ENCODE peak calls at places on chromosomes 7 and 10, in nine cellular contexts. R is hepatocyte, C is HCT116, K is MM.1S, F is PC-3, O is GM23338, S is neural progenitor cell, H is GM23248, D is SK-N-SH. Q is an unnamed sample.

GRCh38 chr10:86073199-86073977 is 293.2 kb downstream of the GRID1 start:
- DNase-seq in R (no peak), C (no peak), K (no peak), F (no peak), O (no peak), S (no peak), H (no peak), D (peak; percentile 43), Q (no peak)

GRCh38 chr10:132817701-132818211 is 31.8 kb upstream of the NKX6-2 start:
- DNase-seq in R (no peak), C (no peak), K (no peak), F (no peak), O (no peak), S (no peak), H (no peak), D (peak; percentile 31), Q (no peak)

GRCh38 chr7:44201813-44202212 is 1.0 kb downstream of the YKT6 start:
- DNase-seq in R (no peak), C (no peak), K (no peak), F (peak; percentile 4), O (no peak), S (no peak), H (peak; percentile 69), D (no peak), Q (no peak)

GRCh38 chr10:110462308-110463095 is 35.2 kb upstream of the DUSP5 start:
- DNase-seq in R (no peak), C (no peak), K (no peak), F (no peak), O (no peak), S (no peak), H (no peak), D (no peak), Q (no peak)

GRCh38 chr7:101567231-101567630 is 61.9 kb downstream of the MYL10 start:
- DNase-seq in R (no peak), C (no peak), K (no peak), F (no peak), O (peak; percentile 64), S (peak; percentile 80), H (no peak), D (no peak), Q (no peak)

GRCh38 chr10:29105516-29106215 is 183.2 kb upstream of the LYZL1 start:
- DNase-seq in R (peak; percentile 40), C (no peak), K (no peak), F (peak; percentile 84), O (no peak), S (no peak), H (peak; percentile 17), D (no peak), Q (no peak)

GRCh38 chr10:115604627-115605026 is 511.5 kb downstream of the ATRNL1 start:
- DNase-seq in R (no peak), C (no peak), K (no peak), F (no peak), O (no peak), S (no peak), H (no peak), D (peak; percentile 30), Q (no peak)

GRCh38 chr7:114539575-114539974 is 125.0 kb downstream of the FOXP2 start:
- DNase-seq in R (peak; percentile 23), C (peak; percentile 3), K (no peak), F (peak; percentile 16), O (peak; percentile 24), S (peak; percentile 20), H (peak; percentile 46), D (no peak), Q (no peak)

GRCh38 chr7:23372671-23373070 is 73.5 kb downstream of the MALSU1 start:
- DNase-seq in R (no peak), C (no peak), K (no peak), F (no peak), O (no peak), S (no peak), H (no peak), D (no peak), Q (no peak)

GRCh38 chr7:23377134-23377533 is 78.0 kb downstream of the MALSU1 start:
- DNase-seq in R (no peak), C (no peak), K (no peak), F (peak; percentile 43), O (no peak), S (no peak), H (peak; percentile 58), D (no peak), Q (no peak)

GRCh38 chr7:23369100-23369499 is 70.0 kb downstream of the MALSU1 start:
- DNase-seq in R (no peak), C (no peak), K (no peak), F (no peak), O (no peak), S (no peak), H (no peak), D (no peak), Q (peak; percentile 46)

GRCh38 chr7:23369695-23370404 is 70.7 kb downstream of the MALSU1 start:
- DNase-seq in R (no peak), C (no peak), K (no peak), F (no peak), O (no peak), S (no peak), H (no peak), D (no peak), Q (peak; percentile 14)

DNA sequence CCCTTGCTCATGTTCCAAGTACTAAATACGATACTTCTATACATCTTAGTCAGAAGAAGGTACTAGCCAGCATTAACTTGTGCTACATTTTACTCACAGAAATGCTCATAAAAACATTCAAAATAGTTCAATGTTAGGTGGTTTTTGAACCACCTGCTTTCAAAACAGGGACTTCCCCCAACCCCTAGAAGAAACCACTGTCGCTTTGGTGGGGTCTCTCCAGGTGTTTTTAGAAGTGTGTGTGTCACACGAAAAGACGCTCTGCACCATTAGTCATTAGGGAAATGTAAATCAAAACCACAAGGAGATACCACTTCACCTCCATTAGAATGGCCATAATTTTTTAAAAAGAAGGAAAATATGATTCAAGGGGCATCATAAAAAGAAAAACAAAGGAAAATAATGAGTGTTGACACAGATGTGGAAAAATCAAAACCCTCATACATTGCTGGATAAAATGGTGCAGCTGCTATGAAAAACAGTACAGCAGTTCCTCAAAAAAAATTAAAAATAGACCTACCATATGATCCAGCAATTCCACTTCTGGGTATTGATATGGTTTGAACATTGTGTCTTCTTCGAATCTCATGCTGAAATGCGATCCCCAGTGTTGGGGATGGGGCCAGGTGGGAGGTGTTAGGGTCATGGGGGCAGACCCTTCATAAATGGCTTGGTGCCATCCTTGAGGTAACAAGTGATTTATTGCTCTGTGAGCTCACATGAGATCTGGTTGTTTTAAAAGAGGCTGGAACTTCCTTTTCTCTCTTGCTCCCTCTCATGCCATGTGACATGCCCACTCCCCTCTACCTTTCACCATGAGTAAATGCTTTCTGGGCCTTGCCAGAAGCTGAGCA is 74.2 kb downstream of the MALSU1 start:
- DNase-seq in R (no peak), C (no peak), K (peak; percentile 63), F (peak; percentile 17), O (no peak), S (no peak), H (no peak), D (no peak), Q (peak; percentile 92)
- H4K20me1 ChIP-seq in R (peaks cover 3% of the 10 kb centered on the region), C (peaks cover 4% of the 10 kb centered on the region), K (no peaks in the 10 kb centered on the region), F (no peaks in the 10 kb centered on the region), O (peaks cover 81% of the 10 kb centered on the region), S (peaks cover 93% of the 10 kb centered on the region), H (no peaks in the 10 kb centered on the region), D (peaks cover 48% of the 10 kb centered on the region), Q (no peaks in the 10 kb centered on the region)

DNA sequence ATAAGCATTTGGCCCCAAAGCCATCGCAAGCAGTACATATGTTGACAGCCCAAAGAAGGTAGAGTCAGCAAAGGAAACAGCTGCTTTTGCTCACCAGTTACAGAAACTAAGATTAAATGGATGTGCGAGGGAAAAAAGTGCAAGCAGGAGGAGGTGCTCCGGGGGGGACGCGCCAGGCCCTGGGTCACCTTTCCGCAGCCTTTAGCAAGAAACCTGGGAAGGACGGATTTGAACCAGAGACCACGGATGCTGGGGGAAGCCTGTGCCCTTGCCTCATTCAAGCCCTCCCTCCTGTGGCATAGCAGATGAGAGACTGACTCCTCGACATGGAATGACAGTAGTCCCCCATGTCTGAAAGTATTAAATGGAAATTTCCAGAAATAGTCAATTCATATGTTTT is 405.6 kb upstream of the PRKCQ start:
- DNase-seq in R (no peak), C (no peak), K (no peak), F (no peak), O (no peak), S (no peak), H (no peak), D (no peak), Q (no peak)
- H3K4me2 ChIP-seq in R (no peak overlapping the region), C (no peak overlapping the region), K (no peak overlapping the region), F (no peak overlapping the region), O (no peak overlapping the region), S (no peak overlapping the region), H (no peak overlapping the region), D (no peak overlapping the region), Q (no peak overlapping the region)

GRCh38 chr7:25894902-25895791 is 256.9 kb upstream of the NFE2L3 start:
- DNase-seq in R (peak; percentile 78), C (peak; percentile 18), K (peak; percentile 68), F (peak; percentile 52), O (peak; percentile 78), S (peak; percentile 78), H (peak; percentile 57), D (peak; percentile 86), Q (peak; percentile 70)
- TF ChIP-seq EZH2phosphoT487 in R (no peak), C (no peak), K (no peak), F (no peak), O (no peak), S (no peak), H (no peak), D (no peak), Q (no peak)

GRCh38 chr10:129525408-129525807 is 58.4 kb downstream of the MGMT start:
- DNase-seq in R (peak; percentile 37), C (no peak), K (no peak), F (no peak), O (no peak), S (no peak), H (peak; percentile 84), D (no peak), Q (no peak)

GRCh38 chr10:129531195-129531968 is 64.3 kb downstream of the MGMT start:
- DNase-seq in R (no peak), C (peak; percentile 7), K (no peak), F (peak; percentile 75), O (peak; percentile 73), S (peak; percentile 48), H (peak; percentile 71), D (no peak), Q (no peak)

GRCh38 chr10:129526943-129527342 is 59.9 kb downstream of the MGMT start:
- DNase-seq in R (no peak), C (no peak), K (no peak), F (no peak), O (no peak), S (no peak), H (no peak), D (no peak), Q (no peak)

GRCh38 chr10:129530486-129531065 is 63.5 kb downstream of the MGMT start:
- DNase-seq in R (no peak), C (no peak), K (no peak), F (no peak), O (no peak), S (no peak), H (no peak), D (no peak), Q (no peak)

DNA sequence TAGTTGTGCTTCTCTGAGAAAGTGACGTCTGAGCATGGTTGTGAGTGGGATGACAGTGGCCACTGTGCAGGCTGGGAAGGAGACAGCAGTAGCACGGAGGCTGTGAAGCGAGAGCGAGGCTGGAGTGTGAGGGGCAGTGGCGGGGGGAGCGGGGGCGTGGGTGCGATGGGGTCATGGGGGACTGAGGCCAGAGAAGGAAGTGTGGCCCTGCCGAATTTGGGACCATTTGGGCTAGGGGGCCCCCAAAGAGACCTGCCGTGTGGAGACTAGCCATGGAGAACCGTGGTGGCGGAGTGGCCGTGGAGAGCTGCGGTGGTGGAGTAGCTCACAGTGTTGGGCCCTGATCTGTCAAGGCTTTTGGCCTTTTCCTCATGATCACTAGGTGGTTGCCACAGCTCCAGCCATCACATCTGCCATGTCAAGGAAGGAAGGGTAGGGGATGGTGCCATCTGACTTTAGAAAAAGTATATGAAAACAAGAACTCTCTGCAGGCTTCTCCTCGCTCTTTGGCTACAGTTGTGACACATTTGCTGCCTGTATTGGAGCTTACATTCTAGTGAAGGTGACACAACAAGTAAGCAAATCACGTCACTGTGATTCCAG is 61.4 kb downstream of the MGMT start:
- DNase-seq in R (no peak), C (no peak), K (no peak), F (no peak), O (no peak), S (no peak), H (no peak), D (no peak), Q (no peak)
- H4K20me1 ChIP-seq in R (no peaks in the 10 kb centered on the region), C (no peaks in the 10 kb centered on the region), K (no peaks in the 10 kb centered on the region), F (no peaks in the 10 kb centered on the region), O (no peaks in the 10 kb centered on the region), S (no peaks in the 10 kb centered on the region), H (no peaks in the 10 kb centered on the region), D (no peaks in the 10 kb centered on the region), Q (no peaks in the 10 kb centered on the region)

Q was measured in OCI-LY7.